ENCODE peak calls at places on chromosomes 13 and 19, in five cellular contexts. W, E, R, B and S are unnamed samples.

GRCh38 chr13:80437212-80437611 is 96.3 kb upstream of the SPRY2 start:
- DNase-seq in R (no peak), W (no peak), E (no peak), B (no peak), S (no peak)

GRCh38 chr13:113949546-113949945 is 24.3 kb downstream of the C13orf46 start:
- DNase-seq in E (no peak), W (no peak), B (no peak), R (no peak), S (no peak)

GRCh38 chr13:51818771-51819511 is 15.0 kb upstream of the DHRS12 start:
- DNase-seq in B (no peak), E (no peak), W (no peak), R (no peak), S (no peak)

GRCh38 chr19:57934820-57935665 is at the start of gene ZNF418:
- DNase-seq in W (peak), R (peak), E (peak), B (no peak), S (peak)

GRCh38 chr19:29489182-29489951 is 36.4 kb upstream of the VSTM2B start:
- DNase-seq in B (no peak), R (no peak), W (no peak), E (no peak), S (no peak)

GRCh38 chr19:49843265-49843664 is 7.7 kb upstream of the PTOV1 start:
- DNase-seq in B (no peak), R (no peak), E (no peak), W (no peak), S (no peak)

GRCh38 chr19:11227201-11227886 is 12.1 kb upstream of the ANGPTL8 start:
- DNase-seq in W (no peak), E (no peak), R (no peak), B (peak), S (no peak)

GRCh38 chr13:42101821-42102580 is 53.6 kb downstream of the DGKH start:
- DNase-seq in R (no peak), W (no peak), B (no peak), E (no peak), S (no peak)

GRCh38 chr19:44579663-44580365 is 33.5 kb upstream of the IGSF23 start:
- DNase-seq in B (no peak), R (no peak), W (no peak), E (no peak), S (no peak)

GRCh38 chr13:67366533-67366932 is 136.4 kb upstream of the PCDH9 start:
- DNase-seq in W (no peak), E (no peak), R (no peak), B (no peak), S (no peak)

GRCh38 chr19:33530261-33530660 is 8.7 kb upstream of the PEPD start:
- DNase-seq in E (no peak), B (no peak), W (no peak), R (no peak), S (no peak)